ENCODE peak calls at places on chromosomes 1 and 21, in ten cellular contexts. S is ureter; G is activated naive CD4-positive, alpha-beta T cell; B is thoracic aorta; T is A549; X is HT1080; I is cardiac muscle cell; W is fibroblast of the conjunctiva; Q is GM23248; D is activated gamma-delta T cell treated with Interleukin-2 at 50 U/mL for 16 hours. J is an unnamed sample.

GRCh38 chr1:53592521-53592982 is 133.4 kb downstream of the DMRTB1 start:
- DNase-seq in S (no peak), G (no peak), B (no peak), T (peak), X (no peak), I (peak), W (no peak), Q (no peak), D (no peak), J (peak)

GRCh38 chr1:50529510-50529909 is 106.3 kb upstream of the DMRTA2 start:
- DNase-seq in S (no peak), G (no peak), B (no peak), T (no peak), X (no peak), I (no peak), W (no peak), Q (no peak), D (no peak), J (no peak)

GRCh38 chr1:17405898-17406759 is 33.3 kb downstream of the RCC2 start:
- DNase-seq in S (peak), G (peak), B (no peak), T (peak), X (peak), I (peak), W (peak), Q (peak), D (peak), J (peak)

GRCh38 chr21:30097791-30098190 is 68.8 kb downstream of the CLDN17 start:
- DNase-seq in S (no peak), G (no peak), B (no peak), T (no peak), X (no peak), I (no peak), W (no peak), Q (no peak), D (no peak), J (no peak)

GRCh38 chr1:212108981-212109380 is 73.4 kb downstream of the DTL start:
- DNase-seq in S (no peak), G (no peak), B (no peak), T (no peak), X (no peak), I (no peak), W (no peak), Q (no peak), D (no peak), J (no peak)

GRCh38 chr1:202154766-202155477 is 5.5 kb downstream of the PTPN7 start:
- DNase-seq in S (no peak), G (no peak), B (no peak), T (peak), X (peak), I (peak), W (peak), Q (peak), D (peak), J (peak)

GRCh38 chr1:180358649-180359048 is 128.6 kb downstream of the LHX4 start:
- DNase-seq in S (no peak), G (no peak), B (no peak), T (no peak), X (no peak), I (peak), W (no peak), Q (no peak), D (no peak), J (no peak)

GRCh38 chr1:205907794-205908193 is 35.5 kb downstream of the SLC26A9 start:
- DNase-seq in S (no peak), G (no peak), B (no peak), T (peak), X (peak), I (peak), W (no peak), Q (peak), D (no peak), J (peak)

GRCh38 chr1:61092643-61093042 is 10.3 kb downstream of the NFIA start:
- DNase-seq in S (no peak), G (no peak), B (no peak), T (no peak), X (no peak), I (no peak), W (no peak), Q (no peak), D (no peak), J (no peak)

GRCh38 chr1:46065405-46065804 is 67.0 kb downstream of the PIK3R3 start:
- DNase-seq in S (no peak), G (no peak), B (no peak), T (no peak), X (no peak), I (no peak), W (no peak), Q (no peak), D (no peak), J (no peak)

GRCh38 chr1:35111106-35111505 is 31.9 kb downstream of the ZMYM1 start:
- DNase-seq in S (no peak), G (no peak), B (no peak), T (peak), X (peak), I (peak), W (peak), Q (peak), D (no peak), J (peak)

GRCh38 chr1:116168277-116169032 is 57.3 kb downstream of the MAB21L3 start:
- DNase-seq in S (peak), G (peak), B (no peak), T (peak), X (peak), I (peak), W (peak), Q (peak), D (peak), J (no peak)

GRCh38 chr1:66168919-66169725 is 364.8 kb upstream of the SGIP1 start:
- DNase-seq in S (no peak), G (no peak), B (no peak), T (peak), X (peak), I (no peak), W (no peak), Q (no peak), D (no peak), J (no peak)

GRCh38 chr1:39779137-39779536 is 8.0 kb upstream of the OXCT2 start:
- DNase-seq in S (no peak), G (no peak), B (no peak), T (no peak), X (no peak), I (no peak), W (no peak), Q (no peak), D (no peak), J (no peak)

GRCh38 chr1:119587328-119587727 is 60.7 kb downstream of the ZNF697 start:
- DNase-seq in S (no peak), G (no peak), B (no peak), T (no peak), X (peak), I (peak), W (no peak), Q (peak), D (no peak), J (no peak)

GRCh38 chr1:159247266-159247665 is 42.6 kb downstream of the ACKR1 start:
- DNase-seq in S (no peak), G (no peak), B (no peak), T (no peak), X (peak), I (peak), W (no peak), Q (no peak), D (no peak), J (no peak)

GRCh38 chr1:172360511-172360910 is 60.0 kb upstream of the C1orf105 start:
- DNase-seq in S (no peak), G (no peak), B (no peak), T (peak), X (peak), I (peak), W (no peak), Q (no peak), D (no peak), J (no peak)

GRCh38 chr1:48249868-48250267 is 27.4 kb downstream of the SLC5A9 start:
- DNase-seq in S (no peak), G (no peak), B (no peak), T (no peak), X (no peak), I (no peak), W (no peak), Q (no peak), D (no peak), J (no peak)

GRCh38 chr1:225427249-225428065 is at the start of gene LBR:
- DNase-seq in S (no peak), G (no peak), B (no peak), T (no peak), X (no peak), I (peak), W (no peak), Q (peak), D (peak), J (no peak)

GRCh38 chr1:200861937-200862647 is 10.7 kb upstream of the GPR25 start:
- DNase-seq in S (no peak), G (no peak), B (no peak), T (no peak), X (no peak), I (no peak), W (no peak), Q (no peak), D (no peak), J (no peak)

GRCh38 chr1:204126367-204126766 is 25.5 kb downstream of the ETNK2 start:
- DNase-seq in S (no peak), G (no peak), B (no peak), T (no peak), X (no peak), I (no peak), W (no peak), Q (no peak), D (no peak), J (no peak)

GRCh38 chr1:110559157-110559556 is 40.2 kb upstream of the KCNA10 start:
- DNase-seq in S (no peak), G (no peak), B (no peak), T (no peak), X (peak), I (no peak), W (no peak), Q (peak), D (no peak), J (no peak)

GRCh38 chr1:186498695-186499389 is 37.9 kb upstream of the PDC start:
- DNase-seq in S (no peak), G (no peak), B (no peak), T (peak), X (no peak), I (peak), W (peak), Q (peak), D (no peak), J (no peak)

GRCh38 chr21:44653656-44654575 is 543 bp downstream of the KRTAP12-4 start:
- DNase-seq in S (no peak), G (no peak), B (no peak), T (no peak), X (no peak), I (no peak), W (no peak), Q (no peak), D (peak), J (no peak)

GRCh38 chr1:25472494-25472893 is 41.8 kb downstream of the MACO1 start:
- DNase-seq in S (no peak), G (no peak), B (no peak), T (no peak), X (no peak), I (no peak), W (no peak), Q (no peak), D (no peak), J (no peak)

GRCh38 chr1:47444578-47445465 is 7.0 kb downstream of the FOXD2 start:
- DNase-seq in S (no peak), G (no peak), B (no peak), T (no peak), X (no peak), I (peak), W (no peak), Q (peak), D (no peak), J (no peak)

GRCh38 chr1:209416009-209416408 is 167.5 kb upstream of the CAMK1G start:
- DNase-seq in S (peak), G (no peak), B (no peak), T (peak), X (peak), I (no peak), W (no peak), Q (no peak), D (no peak), J (no peak)

GRCh38 chr1:176222196-176222595 is 15.1 kb upstream of the COP1 start:
- DNase-seq in S (no peak), G (no peak), B (no peak), T (no peak), X (peak), I (no peak), W (no peak), Q (no peak), D (no peak), J (no peak)

GRCh38 chr1:27878787-27879335 is 6.5 kb downstream of the THEMIS2 start:
- DNase-seq in S (no peak), G (no peak), B (no peak), T (no peak), X (no peak), I (no peak), W (no peak), Q (no peak), D (no peak), J (no peak)

GRCh38 chr1:109385417-109385816 is 12.3 kb downstream of the SORT1 start:
- DNase-seq in S (peak), G (no peak), B (no peak), T (no peak), X (no peak), I (peak), W (peak), Q (no peak), D (no peak), J (no peak)

GRCh38 chr1:193077991-193078390 is 18.6 kb downstream of the RO60 start:
- DNase-seq in S (no peak), G (no peak), B (no peak), T (no peak), X (no peak), I (peak), W (no peak), Q (peak), D (no peak), J (no peak)

GRCh38 chr1:6104631-6105030 is 58.9 kb downstream of the KCNAB2 start:
- DNase-seq in S (no peak), G (no peak), B (no peak), T (no peak), X (no peak), I (no peak), W (no peak), Q (no peak), D (no peak), J (no peak)

GRCh38 chr1:155859881-155860841 is 794 bp downstream of the SYT11 start:
- DNase-seq in S (peak), G (no peak), B (peak), T (no peak), X (peak), I (peak), W (peak), Q (peak), D (peak), J (peak)

GRCh38 chr1:75430526-75430925 is 180.4 kb downstream of the SLC44A5 start:
- DNase-seq in S (no peak), G (no peak), B (no peak), T (no peak), X (peak), I (no peak), W (no peak), Q (no peak), D (no peak), J (no peak)

GRCh38 chr1:226432586-226433360 is 24.9 kb upstream of the PARP1 start:
- DNase-seq in S (no peak), G (no peak), B (no peak), T (no peak), X (no peak), I (no peak), W (no peak), Q (no peak), D (no peak), J (no peak)

GRCh38 chr1:205442051-205442721 is 13.7 kb downstream of the BLACAT1 start:
- DNase-seq in S (no peak), G (no peak), B (no peak), T (no peak), X (no peak), I (no peak), W (no peak), Q (no peak), D (no peak), J (no peak)

GRCh38 chr1:243712242-243712641 is 137.8 kb downstream of the AKT3 start:
- DNase-seq in S (no peak), G (no peak), B (no peak), T (no peak), X (no peak), I (no peak), W (no peak), Q (no peak), D (no peak), J (no peak)

GRCh38 chr1:185984113-185984836 is 250.1 kb downstream of the HMCN1 start:
- DNase-seq in S (no peak), G (no peak), B (no peak), T (no peak), X (no peak), I (no peak), W (no peak), Q (no peak), D (no peak), J (no peak)

GRCh38 chr21:32994305-32994704 is 31.4 kb upstream of the OLIG2 start:
- DNase-seq in S (no peak), G (no peak), B (no peak), T (no peak), X (peak), I (peak), W (no peak), Q (peak), D (no peak), J (no peak)

GRCh38 chr1:240608707-240609106 is 3.2 kb downstream of the GREM2 start:
- DNase-seq in S (no peak), G (no peak), B (no peak), T (peak), X (peak), I (no peak), W (no peak), Q (peak), D (no peak), J (no peak)